ENCODE peak calls at places on chromosomes 16 and 17, in nine cellular contexts. One of them, this sample, is unnamed.

GRCh38 chr17:65473985-65474384 is 87.5 kb downstream of the AXIN2 start:
- DNase-seq in NCI-H2029 treated with DMSO at 0.1 percent for 48 hours: no peak
- DNase-seq in activated CD8-positive, alpha-beta T cell treated with anti-CD3 and anti-CD28 coated beads, Interleukin-2, amount 10 ng/mL, durations not matched to agents 7 days and 5 days: no peak
- DNase-seq in AG04450: no peak
- DNase-seq in cardiac muscle cell: no peak
- DNase-seq in NCI-H146: no peak
- DNase-seq in Kasumi-1: no peak
- DNase-seq in C1 segment of cervical spinal cord: no peak
- DNase-seq in activated T-cell treated with anti-CD3 and anti-CD28 coated beads, Interleukin-2, amount 50 U/mL, for 1 hour: no peak
- DNase-seq in this sample: no peak

GRCh38 chr16:56401482-56401881 is 23.9 kb downstream of the AMFR start:
- DNase-seq in NCI-H2029 treated with DMSO at 0.1 percent for 48 hours: no peak
- DNase-seq in activated CD8-positive, alpha-beta T cell treated with anti-CD3 and anti-CD28 coated beads, Interleukin-2, amount 10 ng/mL, durations not matched to agents 7 days and 5 days: peak
- DNase-seq in AG04450: no peak
- DNase-seq in cardiac muscle cell: no peak
- DNase-seq in NCI-H146: peak
- DNase-seq in Kasumi-1: peak
- DNase-seq in C1 segment of cervical spinal cord: no peak
- DNase-seq in activated T-cell treated with anti-CD3 and anti-CD28 coated beads, Interleukin-2, amount 50 U/mL, for 1 hour: no peak
- DNase-seq in this sample: peak

GRCh38 chr17:19755392-19755791 is 7.3 kb upstream of the ALDH3A1 start:
- DNase-seq in NCI-H2029 treated with DMSO at 0.1 percent for 48 hours: no peak
- DNase-seq in activated CD8-positive, alpha-beta T cell treated with anti-CD3 and anti-CD28 coated beads, Interleukin-2, amount 10 ng/mL, durations not matched to agents 7 days and 5 days: no peak
- DNase-seq in AG04450: no peak
- DNase-seq in cardiac muscle cell: no peak
- DNase-seq in NCI-H146: no peak
- DNase-seq in Kasumi-1: no peak
- DNase-seq in C1 segment of cervical spinal cord: no peak
- DNase-seq in activated T-cell treated with anti-CD3 and anti-CD28 coated beads, Interleukin-2, amount 50 U/mL, for 1 hour: no peak
- DNase-seq in this sample: no peak

GRCh38 chr16:10681310-10682308 is 13.1 kb downstream of the TEKT5 start:
- DNase-seq in NCI-H2029 treated with DMSO at 0.1 percent for 48 hours: no peak
- DNase-seq in activated CD8-positive, alpha-beta T cell treated with anti-CD3 and anti-CD28 coated beads, Interleukin-2, amount 10 ng/mL, durations not matched to agents 7 days and 5 days: no peak
- DNase-seq in AG04450: no peak
- DNase-seq in cardiac muscle cell: no peak
- DNase-seq in NCI-H146: no peak
- DNase-seq in Kasumi-1: no peak
- DNase-seq in C1 segment of cervical spinal cord: no peak
- DNase-seq in activated T-cell treated with anti-CD3 and anti-CD28 coated beads, Interleukin-2, amount 50 U/mL, for 1 hour: no peak
- DNase-seq in this sample: no peak

GRCh38 chr16:77780378-77780837 is 8.0 kb upstream of the VAT1L start:
- DNase-seq in NCI-H2029 treated with DMSO at 0.1 percent for 48 hours: no peak
- DNase-seq in activated CD8-positive, alpha-beta T cell treated with anti-CD3 and anti-CD28 coated beads, Interleukin-2, amount 10 ng/mL, durations not matched to agents 7 days and 5 days: no peak
- DNase-seq in AG04450: peak
- DNase-seq in cardiac muscle cell: peak
- DNase-seq in NCI-H146: no peak
- DNase-seq in Kasumi-1: no peak
- DNase-seq in C1 segment of cervical spinal cord: no peak
- DNase-seq in activated T-cell treated with anti-CD3 and anti-CD28 coated beads, Interleukin-2, amount 50 U/mL, for 1 hour: no peak
- DNase-seq in this sample: no peak

GRCh38 chr17:57852955-57853328 is 3.1 kb upstream of the MRPS23 start:
- DNase-seq in NCI-H2029 treated with DMSO at 0.1 percent for 48 hours: no peak
- DNase-seq in activated CD8-positive, alpha-beta T cell treated with anti-CD3 and anti-CD28 coated beads, Interleukin-2, amount 10 ng/mL, durations not matched to agents 7 days and 5 days: no peak
- DNase-seq in AG04450: no peak
- DNase-seq in cardiac muscle cell: no peak
- DNase-seq in NCI-H146: no peak
- DNase-seq in Kasumi-1: no peak
- DNase-seq in C1 segment of cervical spinal cord: no peak
- DNase-seq in activated T-cell treated with anti-CD3 and anti-CD28 coated beads, Interleukin-2, amount 50 U/mL, for 1 hour: no peak
- DNase-seq in this sample: no peak

GRCh38 chr17:16447676-16448075 is 32.3 kb downstream of the TRPV2 start:
- DNase-seq in NCI-H2029 treated with DMSO at 0.1 percent for 48 hours: no peak
- DNase-seq in activated CD8-positive, alpha-beta T cell treated with anti-CD3 and anti-CD28 coated beads, Interleukin-2, amount 10 ng/mL, durations not matched to agents 7 days and 5 days: no peak
- DNase-seq in AG04450: no peak
- DNase-seq in cardiac muscle cell: no peak
- DNase-seq in NCI-H146: no peak
- DNase-seq in Kasumi-1: peak
- DNase-seq in C1 segment of cervical spinal cord: no peak
- DNase-seq in activated T-cell treated with anti-CD3 and anti-CD28 coated beads, Interleukin-2, amount 50 U/mL, for 1 hour: no peak
- DNase-seq in this sample: no peak

GRCh38 chr16:68257251-68257905 is 6.9 kb upstream of the SLC7A6 start:
- DNase-seq in NCI-H2029 treated with DMSO at 0.1 percent for 48 hours: no peak
- DNase-seq in activated CD8-positive, alpha-beta T cell treated with anti-CD3 and anti-CD28 coated beads, Interleukin-2, amount 10 ng/mL, durations not matched to agents 7 days and 5 days: no peak
- DNase-seq in AG04450: no peak
- DNase-seq in cardiac muscle cell: no peak
- DNase-seq in NCI-H146: peak
- DNase-seq in Kasumi-1: peak
- DNase-seq in C1 segment of cervical spinal cord: no peak
- DNase-seq in activated T-cell treated with anti-CD3 and anti-CD28 coated beads, Interleukin-2, amount 50 U/mL, for 1 hour: no peak
- DNase-seq in this sample: peak

GRCh38 chr17:75641343-75641742 is 8.1 kb downstream of the SMIM5 start:
- DNase-seq in NCI-H2029 treated with DMSO at 0.1 percent for 48 hours: no peak
- DNase-seq in activated CD8-positive, alpha-beta T cell treated with anti-CD3 and anti-CD28 coated beads, Interleukin-2, amount 10 ng/mL, durations not matched to agents 7 days and 5 days: no peak
- DNase-seq in AG04450: no peak
- DNase-seq in cardiac muscle cell: no peak
- DNase-seq in NCI-H146: no peak
- DNase-seq in Kasumi-1: no peak
- DNase-seq in C1 segment of cervical spinal cord: no peak
- DNase-seq in activated T-cell treated with anti-CD3 and anti-CD28 coated beads, Interleukin-2, amount 50 U/mL, for 1 hour: no peak
- DNase-seq in this sample: peak

GRCh38 chr17:73872816-73873215 is 228.6 kb upstream of the SDK2 start:
- DNase-seq in NCI-H2029 treated with DMSO at 0.1 percent for 48 hours: no peak
- DNase-seq in activated CD8-positive, alpha-beta T cell treated with anti-CD3 and anti-CD28 coated beads, Interleukin-2, amount 10 ng/mL, durations not matched to agents 7 days and 5 days: no peak
- DNase-seq in AG04450: no peak
- DNase-seq in cardiac muscle cell: no peak
- DNase-seq in NCI-H146: no peak
- DNase-seq in Kasumi-1: no peak
- DNase-seq in C1 segment of cervical spinal cord: no peak
- DNase-seq in activated T-cell treated with anti-CD3 and anti-CD28 coated beads, Interleukin-2, amount 50 U/mL, for 1 hour: no peak
- DNase-seq in this sample: no peak

GRCh38 chr17:12107905-12108304 is 87.2 kb downstream of the MAP2K4 start:
- DNase-seq in NCI-H2029 treated with DMSO at 0.1 percent for 48 hours: no peak
- DNase-seq in activated CD8-positive, alpha-beta T cell treated with anti-CD3 and anti-CD28 coated beads, Interleukin-2, amount 10 ng/mL, durations not matched to agents 7 days and 5 days: no peak
- DNase-seq in AG04450: no peak
- DNase-seq in cardiac muscle cell: peak
- DNase-seq in NCI-H146: peak
- DNase-seq in Kasumi-1: no peak
- DNase-seq in C1 segment of cervical spinal cord: no peak
- DNase-seq in activated T-cell treated with anti-CD3 and anti-CD28 coated beads, Interleukin-2, amount 50 U/mL, for 1 hour: no peak
- DNase-seq in this sample: peak

GRCh38 chr16:75591001-75591852 is 25.0 kb downstream of the GABARAPL2 start:
- DNase-seq in NCI-H2029 treated with DMSO at 0.1 percent for 48 hours: no peak
- DNase-seq in activated CD8-positive, alpha-beta T cell treated with anti-CD3 and anti-CD28 coated beads, Interleukin-2, amount 10 ng/mL, durations not matched to agents 7 days and 5 days: no peak
- DNase-seq in AG04450: no peak
- DNase-seq in cardiac muscle cell: peak
- DNase-seq in NCI-H146: no peak
- DNase-seq in Kasumi-1: no peak
- DNase-seq in C1 segment of cervical spinal cord: no peak
- DNase-seq in activated T-cell treated with anti-CD3 and anti-CD28 coated beads, Interleukin-2, amount 50 U/mL, for 1 hour: no peak
- DNase-seq in this sample: no peak

GRCh38 chr17:40450175-40450574 is 6.9 kb downstream of the IGFBP4 start:
- DNase-seq in NCI-H2029 treated with DMSO at 0.1 percent for 48 hours: peak
- DNase-seq in activated CD8-positive, alpha-beta T cell treated with anti-CD3 and anti-CD28 coated beads, Interleukin-2, amount 10 ng/mL, durations not matched to agents 7 days and 5 days: peak
- DNase-seq in AG04450: no peak
- DNase-seq in cardiac muscle cell: no peak
- DNase-seq in NCI-H146: peak
- DNase-seq in Kasumi-1: peak
- DNase-seq in C1 segment of cervical spinal cord: no peak
- DNase-seq in activated T-cell treated with anti-CD3 and anti-CD28 coated beads, Interleukin-2, amount 50 U/mL, for 1 hour: peak
- DNase-seq in this sample: peak

GRCh38 chr17:18185832-18186231 is 2.2 kb downstream of the ALKBH5 start:
- DNase-seq in NCI-H2029 treated with DMSO at 0.1 percent for 48 hours: no peak
- DNase-seq in activated CD8-positive, alpha-beta T cell treated with anti-CD3 and anti-CD28 coated beads, Interleukin-2, amount 10 ng/mL, durations not matched to agents 7 days and 5 days: no peak
- DNase-seq in AG04450: no peak
- DNase-seq in cardiac muscle cell: no peak
- DNase-seq in NCI-H146: no peak
- DNase-seq in Kasumi-1: no peak
- DNase-seq in C1 segment of cervical spinal cord: no peak
- DNase-seq in activated T-cell treated with anti-CD3 and anti-CD28 coated beads, Interleukin-2, amount 50 U/mL, for 1 hour: no peak
- DNase-seq in this sample: no peak

GRCh38 chr16:67917140-67917851 is 14.4 kb downstream of the CTRL start:
- DNase-seq in NCI-H2029 treated with DMSO at 0.1 percent for 48 hours: peak
- DNase-seq in activated CD8-positive, alpha-beta T cell treated with anti-CD3 and anti-CD28 coated beads, Interleukin-2, amount 10 ng/mL, durations not matched to agents 7 days and 5 days: no peak
- DNase-seq in AG04450: no peak
- DNase-seq in cardiac muscle cell: no peak
- DNase-seq in NCI-H146: no peak
- DNase-seq in Kasumi-1: no peak
- DNase-seq in C1 segment of cervical spinal cord: peak
- DNase-seq in activated T-cell treated with anti-CD3 and anti-CD28 coated beads, Interleukin-2, amount 50 U/mL, for 1 hour: no peak
- DNase-seq in this sample: no peak

GRCh38 chr16:87550510-87550961 is 51.8 kb upstream of the JPH3 start:
- DNase-seq in NCI-H2029 treated with DMSO at 0.1 percent for 48 hours: no peak
- DNase-seq in activated CD8-positive, alpha-beta T cell treated with anti-CD3 and anti-CD28 coated beads, Interleukin-2, amount 10 ng/mL, durations not matched to agents 7 days and 5 days: peak
- DNase-seq in AG04450: no peak
- DNase-seq in cardiac muscle cell: no peak
- DNase-seq in NCI-H146: no peak
- DNase-seq in Kasumi-1: no peak
- DNase-seq in C1 segment of cervical spinal cord: peak
- DNase-seq in activated T-cell treated with anti-CD3 and anti-CD28 coated beads, Interleukin-2, amount 50 U/mL, for 1 hour: peak
- DNase-seq in this sample: peak

GRCh38 chr17:67289174-67289876 is 44.3 kb upstream of the HELZ start:
- DNase-seq in NCI-H2029 treated with DMSO at 0.1 percent for 48 hours: no peak
- DNase-seq in activated CD8-positive, alpha-beta T cell treated with anti-CD3 and anti-CD28 coated beads, Interleukin-2, amount 10 ng/mL, durations not matched to agents 7 days and 5 days: no peak
- DNase-seq in AG04450: peak
- DNase-seq in cardiac muscle cell: peak
- DNase-seq in NCI-H146: no peak
- DNase-seq in Kasumi-1: no peak
- DNase-seq in C1 segment of cervical spinal cord: peak
- DNase-seq in activated T-cell treated with anti-CD3 and anti-CD28 coated beads, Interleukin-2, amount 50 U/mL, for 1 hour: no peak
- DNase-seq in this sample: no peak

GRCh38 chr17:2369551-2370210 is 31.2 kb downstream of the MNT start:
- DNase-seq in NCI-H2029 treated with DMSO at 0.1 percent for 48 hours: no peak
- DNase-seq in activated CD8-positive, alpha-beta T cell treated with anti-CD3 and anti-CD28 coated beads, Interleukin-2, amount 10 ng/mL, durations not matched to agents 7 days and 5 days: no peak
- DNase-seq in AG04450: no peak
- DNase-seq in cardiac muscle cell: peak
- DNase-seq in NCI-H146: no peak
- DNase-seq in Kasumi-1: no peak
- DNase-seq in C1 segment of cervical spinal cord: no peak
- DNase-seq in activated T-cell treated with anti-CD3 and anti-CD28 coated beads, Interleukin-2, amount 50 U/mL, for 1 hour: no peak
- DNase-seq in this sample: peak

GRCh38 chr16:63617990-63618763 is 1503.7 kb downstream of the CDH11 start:
- DNase-seq in NCI-H2029 treated with DMSO at 0.1 percent for 48 hours: no peak
- DNase-seq in activated CD8-positive, alpha-beta T cell treated with anti-CD3 and anti-CD28 coated beads, Interleukin-2, amount 10 ng/mL, durations not matched to agents 7 days and 5 days: no peak
- DNase-seq in AG04450: no peak
- DNase-seq in cardiac muscle cell: peak
- DNase-seq in NCI-H146: peak
- DNase-seq in Kasumi-1: no peak
- DNase-seq in C1 segment of cervical spinal cord: no peak
- DNase-seq in activated T-cell treated with anti-CD3 and anti-CD28 coated beads, Interleukin-2, amount 50 U/mL, for 1 hour: no peak
- DNase-seq in this sample: peak

GRCh38 chr16:88482630-88483391 is 29.7 kb downstream of the ZFPM1 start:
- DNase-seq in NCI-H2029 treated with DMSO at 0.1 percent for 48 hours: no peak
- DNase-seq in activated CD8-positive, alpha-beta T cell treated with anti-CD3 and anti-CD28 coated beads, Interleukin-2, amount 10 ng/mL, durations not matched to agents 7 days and 5 days: no peak
- DNase-seq in AG04450: no peak
- DNase-seq in cardiac muscle cell: no peak
- DNase-seq in NCI-H146: peak
- DNase-seq in Kasumi-1: no peak
- DNase-seq in C1 segment of cervical spinal cord: no peak
- DNase-seq in activated T-cell treated with anti-CD3 and anti-CD28 coated beads, Interleukin-2, amount 50 U/mL, for 1 hour: no peak
- DNase-seq in this sample: no peak

GRCh38 chr17:64506576-64507417 is at the start of gene CEP95:
- DNase-seq in NCI-H2029 treated with DMSO at 0.1 percent for 48 hours: peak
- DNase-seq in activated CD8-positive, alpha-beta T cell treated with anti-CD3 and anti-CD28 coated beads, Interleukin-2, amount 10 ng/mL, durations not matched to agents 7 days and 5 days: peak
- DNase-seq in AG04450: peak
- DNase-seq in cardiac muscle cell: peak
- DNase-seq in NCI-H146: peak
- DNase-seq in Kasumi-1: peak
- DNase-seq in C1 segment of cervical spinal cord: peak
- DNase-seq in activated T-cell treated with anti-CD3 and anti-CD28 coated beads, Interleukin-2, amount 50 U/mL, for 1 hour: peak
- DNase-seq in this sample: peak

GRCh38 chr17:2083613-2084128 is 28.8 kb downstream of the HIC1 start:
- DNase-seq in NCI-H2029 treated with DMSO at 0.1 percent for 48 hours: no peak
- DNase-seq in activated CD8-positive, alpha-beta T cell treated with anti-CD3 and anti-CD28 coated beads, Interleukin-2, amount 10 ng/mL, durations not matched to agents 7 days and 5 days: no peak
- DNase-seq in AG04450: no peak
- DNase-seq in cardiac muscle cell: no peak
- DNase-seq in NCI-H146: no peak
- DNase-seq in Kasumi-1: peak
- DNase-seq in C1 segment of cervical spinal cord: no peak
- DNase-seq in activated T-cell treated with anti-CD3 and anti-CD28 coated beads, Interleukin-2, amount 50 U/mL, for 1 hour: no peak
- DNase-seq in this sample: peak

GRCh38 chr17:20993863-20994778 is 48.7 kb downstream of the USP22 start:
- DNase-seq in NCI-H2029 treated with DMSO at 0.1 percent for 48 hours: no peak
- DNase-seq in activated CD8-positive, alpha-beta T cell treated with anti-CD3 and anti-CD28 coated beads, Interleukin-2, amount 10 ng/mL, durations not matched to agents 7 days and 5 days: no peak
- DNase-seq in AG04450: no peak
- DNase-seq in cardiac muscle cell: no peak
- DNase-seq in NCI-H146: no peak
- DNase-seq in Kasumi-1: no peak
- DNase-seq in C1 segment of cervical spinal cord: no peak
- DNase-seq in activated T-cell treated with anti-CD3 and anti-CD28 coated beads, Interleukin-2, amount 50 U/mL, for 1 hour: no peak
- DNase-seq in this sample: no peak

GRCh38 chr17:16507918-16508533 is 16.0 kb upstream of the LRRC75A start:
- DNase-seq in NCI-H2029 treated with DMSO at 0.1 percent for 48 hours: no peak
- DNase-seq in activated CD8-positive, alpha-beta T cell treated with anti-CD3 and anti-CD28 coated beads, Interleukin-2, amount 10 ng/mL, durations not matched to agents 7 days and 5 days: no peak
- DNase-seq in AG04450: no peak
- DNase-seq in cardiac muscle cell: no peak
- DNase-seq in NCI-H146: no peak
- DNase-seq in Kasumi-1: no peak
- DNase-seq in C1 segment of cervical spinal cord: no peak
- DNase-seq in activated T-cell treated with anti-CD3 and anti-CD28 coated beads, Interleukin-2, amount 50 U/mL, for 1 hour: no peak
- DNase-seq in this sample: no peak

GRCh38 chr17:43846963-43847369 is at the start of gene CD300LG:
- DNase-seq in NCI-H2029 treated with DMSO at 0.1 percent for 48 hours: no peak
- DNase-seq in activated CD8-positive, alpha-beta T cell treated with anti-CD3 and anti-CD28 coated beads, Interleukin-2, amount 10 ng/mL, durations not matched to agents 7 days and 5 days: no peak
- DNase-seq in AG04450: no peak
- DNase-seq in cardiac muscle cell: no peak
- DNase-seq in NCI-H146: no peak
- DNase-seq in Kasumi-1: no peak
- DNase-seq in C1 segment of cervical spinal cord: no peak
- DNase-seq in activated T-cell treated with anti-CD3 and anti-CD28 coated beads, Interleukin-2, amount 50 U/mL, for 1 hour: no peak
- DNase-seq in this sample: peak

GRCh38 chr17:32516940-32517711 is 30.3 kb downstream of the CDK5R1 start:
- DNase-seq in NCI-H2029 treated with DMSO at 0.1 percent for 48 hours: peak
- DNase-seq in activated CD8-positive, alpha-beta T cell treated with anti-CD3 and anti-CD28 coated beads, Interleukin-2, amount 10 ng/mL, durations not matched to agents 7 days and 5 days: peak
- DNase-seq in AG04450: no peak
- DNase-seq in cardiac muscle cell: no peak
- DNase-seq in NCI-H146: no peak
- DNase-seq in Kasumi-1: no peak
- DNase-seq in C1 segment of cervical spinal cord: peak
- DNase-seq in activated T-cell treated with anti-CD3 and anti-CD28 coated beads, Interleukin-2, amount 50 U/mL, for 1 hour: no peak
- DNase-seq in this sample: no peak

GRCh38 chr16:77223184-77223583 is 24.0 kb downstream of the SYCE1L start:
- DNase-seq in NCI-H2029 treated with DMSO at 0.1 percent for 48 hours: no peak
- DNase-seq in activated CD8-positive, alpha-beta T cell treated with anti-CD3 and anti-CD28 coated beads, Interleukin-2, amount 10 ng/mL, durations not matched to agents 7 days and 5 days: peak
- DNase-seq in AG04450: no peak
- DNase-seq in cardiac muscle cell: no peak
- DNase-seq in NCI-H146: peak
- DNase-seq in Kasumi-1: no peak
- DNase-seq in C1 segment of cervical spinal cord: no peak
- DNase-seq in activated T-cell treated with anti-CD3 and anti-CD28 coated beads, Interleukin-2, amount 50 U/mL, for 1 hour: no peak
- DNase-seq in this sample: peak

GRCh38 chr16:24998201-24998600 is 17.0 kb downstream of the ARHGAP17 start:
- DNase-seq in NCI-H2029 treated with DMSO at 0.1 percent for 48 hours: no peak
- DNase-seq in activated CD8-positive, alpha-beta T cell treated with anti-CD3 and anti-CD28 coated beads, Interleukin-2, amount 10 ng/mL, durations not matched to agents 7 days and 5 days: no peak
- DNase-seq in AG04450: no peak
- DNase-seq in cardiac muscle cell: no peak
- DNase-seq in NCI-H146: no peak
- DNase-seq in Kasumi-1: no peak
- DNase-seq in C1 segment of cervical spinal cord: peak
- DNase-seq in activated T-cell treated with anti-CD3 and anti-CD28 coated beads, Interleukin-2, amount 50 U/mL, for 1 hour: no peak
- DNase-seq in this sample: no peak

GRCh38 chr17:76166168-76166567 is 25.1 kb upstream of the FOXJ1 start:
- DNase-seq in NCI-H2029 treated with DMSO at 0.1 percent for 48 hours: no peak
- DNase-seq in activated CD8-positive, alpha-beta T cell treated with anti-CD3 and anti-CD28 coated beads, Interleukin-2, amount 10 ng/mL, durations not matched to agents 7 days and 5 days: no peak
- DNase-seq in AG04450: no peak
- DNase-seq in cardiac muscle cell: no peak
- DNase-seq in NCI-H146: no peak
- DNase-seq in Kasumi-1: no peak
- DNase-seq in C1 segment of cervical spinal cord: no peak
- DNase-seq in activated T-cell treated with anti-CD3 and anti-CD28 coated beads, Interleukin-2, amount 50 U/mL, for 1 hour: peak
- DNase-seq in this sample: no peak

GRCh38 chr16:75697571-75697970 is 3.7 kb downstream of the DUXB start:
- DNase-seq in NCI-H2029 treated with DMSO at 0.1 percent for 48 hours: no peak
- DNase-seq in activated CD8-positive, alpha-beta T cell treated with anti-CD3 and anti-CD28 coated beads, Interleukin-2, amount 10 ng/mL, durations not matched to agents 7 days and 5 days: no peak
- DNase-seq in AG04450: no peak
- DNase-seq in cardiac muscle cell: no peak
- DNase-seq in NCI-H146: no peak
- DNase-seq in Kasumi-1: no peak
- DNase-seq in C1 segment of cervical spinal cord: peak
- DNase-seq in activated T-cell treated with anti-CD3 and anti-CD28 coated beads, Interleukin-2, amount 50 U/mL, for 1 hour: no peak
- DNase-seq in this sample: no peak

GRCh38 chr16:58345574-58346354 is 46.5 kb upstream of the GINS3 start:
- DNase-seq in NCI-H2029 treated with DMSO at 0.1 percent for 48 hours: no peak
- DNase-seq in activated CD8-positive, alpha-beta T cell treated with anti-CD3 and anti-CD28 coated beads, Interleukin-2, amount 10 ng/mL, durations not matched to agents 7 days and 5 days: no peak
- DNase-seq in AG04450: no peak
- DNase-seq in cardiac muscle cell: peak
- DNase-seq in NCI-H146: no peak
- DNase-seq in Kasumi-1: peak
- DNase-seq in C1 segment of cervical spinal cord: peak
- DNase-seq in activated T-cell treated with anti-CD3 and anti-CD28 coated beads, Interleukin-2, amount 50 U/mL, for 1 hour: no peak
- DNase-seq in this sample: peak

This sample was measured in DMS53.